ENCODE peak calls at places on chromosomes 12 and 14, in nine cellular contexts. X, K, N, I, L, P, S, Y and B are unnamed samples.

GRCh38 chr12:32907898-32908476 is 11.4 kb upstream of the PKP2 start:
- DNase-seq in X (no peak), K (no peak), N (no peak), I (no peak), L (no peak), P (no peak), S (no peak), Y (no peak), B (no peak)

GRCh38 chr12:104784592-104784991 is 173.5 kb downstream of the SLC41A2 start:
- DNase-seq in X (no peak), K (no peak), N (no peak), I (no peak), L (no peak), P (no peak), S (no peak), Y (no peak), B (no peak)

GRCh38 chr14:26730929-26731618 is 133.2 kb upstream of the NOVA1 start:
- DNase-seq in X (peak; percentile 18), K (no peak), N (no peak), I (no peak), L (no peak), P (peak; percentile 8), S (no peak), Y (no peak), B (no peak)

GRCh38 chr12:127355061-127355820 is 911.7 kb upstream of the TMEM132C start:
- DNase-seq in X (no peak), K (no peak), N (no peak), I (no peak), L (no peak), P (no peak), S (no peak), Y (no peak), B (peak; percentile 3)

GRCh38 chr12:53862831-53863230 is 75.8 kb upstream of the HOXC13 start:
- DNase-seq in X (no peak), K (no peak), N (no peak), I (no peak), L (no peak), P (no peak), S (no peak), Y (no peak), B (no peak)

GRCh38 chr14:84129028-84129427 is 1400.9 kb upstream of the FLRT2 start:
- DNase-seq in X (no peak), K (no peak), N (no peak), I (no peak), L (no peak), P (no peak), S (no peak), Y (no peak), B (no peak)

GRCh38 chr12:49784756-49785409 is 43.3 kb downstream of the NCKAP5L start:
- DNase-seq in X (no peak), K (no peak), N (no peak), I (no peak), L (no peak), P (no peak), S (no peak), Y (no peak), B (no peak)

GRCh38 chr12:3152892-3153291 is 75.7 kb downstream of the TSPAN9 start:
- DNase-seq in X (no peak), K (no peak), N (no peak), I (no peak), L (no peak), P (no peak), S (no peak), Y (no peak), B (no peak)

GRCh38 chr14:72253503-72253902 is 321.3 kb downstream of the RGS6 start:
- DNase-seq in X (no peak), K (no peak), N (no peak), I (no peak), L (no peak), P (no peak), S (no peak), Y (no peak), B (no peak)

GRCh38 chr12:115922952-115923564 is 354.4 kb downstream of the MED13L start:
- DNase-seq in X (no peak), K (no peak), N (no peak), I (no peak), L (no peak), P (no peak), S (no peak), Y (no peak), B (no peak)

GRCh38 chr14:78399316-78399889 is 229.2 kb downstream of the NRXN3 start:
- DNase-seq in X (peak; percentile 21), K (no peak), N (no peak), I (no peak), L (no peak), P (peak; percentile 43), S (no peak), Y (no peak), B (no peak)

GRCh38 chr12:19030603-19031002 is 98.9 kb upstream of the PLEKHA5 start:
- DNase-seq in X (no peak), K (no peak), N (no peak), I (no peak), L (no peak), P (no peak), S (no peak), Y (no peak), B (no peak)

GRCh38 chr14:34911209-34912150 is 36.3 kb upstream of the BAZ1A start:
- DNase-seq in X (peak; percentile 33), K (no peak), N (no peak), I (no peak), L (no peak), P (no peak), S (no peak), Y (no peak), B (no peak)

GRCh38 chr12:67772276-67773169 is 124.0 kb downstream of the DYRK2 start:
- DNase-seq in X (no peak), K (no peak), N (no peak), I (no peak), L (no peak), P (no peak), S (no peak), Y (no peak), B (no peak)

GRCh38 chr12:95202691-95203476 is 14.4 kb downstream of the FGD6 start:
- DNase-seq in X (no peak), K (no peak), N (no peak), I (no peak), L (no peak), P (no peak), S (no peak), Y (no peak), B (no peak)

GRCh38 chr14:89617471-89618291 is 200.6 kb upstream of the FOXN3 start:
- DNase-seq in X (peak; percentile 39), K (peak; percentile 63), N (peak; percentile 46), I (peak; percentile 55), L (peak; percentile 14), P (no peak), S (peak; percentile 25), Y (no peak), B (no peak)

GRCh38 chr12:120331390-120331789 is 3.8 kb upstream of the PLA2G1B start:
- DNase-seq in X (no peak), K (no peak), N (no peak), I (no peak), L (no peak), P (no peak), S (no peak), Y (no peak), B (no peak)

GRCh38 chr12:23133471-23133870 is 508.5 kb downstream of the ETNK1 start:
- DNase-seq in X (no peak), K (no peak), N (no peak), I (no peak), L (no peak), P (no peak), S (no peak), Y (no peak), B (no peak)

GRCh38 chr12:122079038-122079531 is 529 bp downstream of the MLXIP start:
- DNase-seq in X (peak; percentile 33), K (peak; percentile 66), N (no peak), I (peak; percentile 77), L (no peak), P (no peak), S (no peak), Y (peak; percentile 64), B (no peak)

GRCh38 chr12:39272934-39273770 is 169.8 kb downstream of the KIF21A start:
- DNase-seq in X (peak; percentile 24), K (no peak), N (no peak), I (no peak), L (no peak), P (no peak), S (no peak), Y (no peak), B (peak; percentile 4)

GRCh38 chr12:121189887-121190155 is 20.1 kb upstream of the P2RX4 start:
- DNase-seq in X (no peak), K (no peak), N (no peak), I (no peak), L (no peak), P (no peak), S (no peak), Y (no peak), B (no peak)

GRCh38 chr12:123006977-123007376 is 26.5 kb downstream of the ARL6IP4 start:
- DNase-seq in X (no peak), K (no peak), N (no peak), I (no peak), L (no peak), P (no peak), S (no peak), Y (no peak), B (no peak)

GRCh38 chr12:124939428-124940142 is 25.1 kb upstream of the UBC start:
- DNase-seq in X (peak; percentile 91), K (peak; percentile 93), N (peak; percentile 61), I (peak; percentile 85), L (peak; percentile 86), P (peak; percentile 85), S (peak; percentile 77), Y (peak; percentile 93), B (peak; percentile 97)
- TF ChIP-seq CTCF in X (no peak), K (no peak), N (no peak), I (peak; percentile 23), L (no peak), P (no peak), S (no peak), Y (no peak), B (no peak)

GRCh38 chr12:98422809-98423208 is 92.6 kb upstream of the TMPO start:
- DNase-seq in X (no peak), K (no peak), N (no peak), I (no peak), L (no peak), P (no peak), S (no peak), Y (no peak), B (no peak)
- TF ChIP-seq CTCF in X (no peak), K (no peak), N (no peak), I (no peak), L (no peak), P (peak; percentile 30), S (no peak), Y (no peak), B (peak; percentile 12)

DNA sequence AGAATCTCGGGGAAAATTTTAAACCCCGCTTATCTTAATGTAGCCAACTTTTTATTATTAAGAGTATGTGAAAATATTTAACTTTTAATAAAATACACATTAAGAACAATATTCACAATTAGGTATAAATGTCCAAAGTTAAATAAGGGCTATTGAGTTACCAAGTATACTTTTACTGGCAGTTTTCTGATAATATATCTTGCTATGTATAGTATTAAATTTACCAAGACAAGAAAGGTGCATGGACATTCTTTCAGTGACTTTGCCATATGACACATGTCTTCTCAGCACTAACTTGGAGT is 115.4 kb downstream of the MON2 start:
- DNase-seq in X (no peak), K (no peak), N (no peak), I (no peak), L (no peak), P (no peak), S (no peak), Y (no peak), B (no peak)
- TF ChIP-seq CTCF in X (no peak), K (peak; percentile 19), N (no peak), I (no peak), L (peak; percentile 50), P (no peak), S (no peak), Y (no peak), B (no peak)

GRCh38 chr12:107564946-107565345 is 120.7 kb upstream of the PWP1 start:
- DNase-seq in X (peak; percentile 41), K (no peak), N (no peak), I (no peak), L (no peak), P (no peak), S (no peak), Y (no peak), B (no peak)
- TF ChIP-seq CTCF in X (peak; percentile 25), K (peak; percentile 36), N (peak; percentile 31), I (no peak), L (no peak), P (peak; percentile 54), S (no peak), Y (no peak), B (peak; percentile 31)